ENCODE peak calls at places on chromosome 6, in ten cellular contexts. One of them, this sample, is unnamed.

GRCh38 chr6:62285612-62286469 is at the start of gene KHDRBS2:
- DNase-seq in fibroblast of mammary gland: peak; percentile 0
- DNase-seq in choroid plexus epithelial cell: no peak
- DNase-seq in dorsolateral prefrontal cortex: peak; percentile 96
- DNase-seq in RWPE1: peak; percentile 11
- DNase-seq in type B pancreatic cell: peak; percentile 92
- DNase-seq in IMR-90: no peak
- DNase-seq in AG10803: no peak
- DNase-seq in psoas muscle: peak; percentile 89
- DNase-seq in neural crest cell: peak; percentile 86
- DNase-seq in this sample: no peak

GRCh38 chr6:142323377-142323776 is 21.6 kb downstream of the ADGRG6 start:
- DNase-seq in fibroblast of mammary gland: no peak
- DNase-seq in choroid plexus epithelial cell: peak; percentile 37
- DNase-seq in dorsolateral prefrontal cortex: no peak
- DNase-seq in RWPE1: peak; percentile 33
- DNase-seq in type B pancreatic cell: no peak
- DNase-seq in IMR-90: no peak
- DNase-seq in AG10803: no peak
- DNase-seq in psoas muscle: no peak
- DNase-seq in neural crest cell: no peak
- DNase-seq in this sample: peak; percentile 80

GRCh38 chr6:12017263-12017662 is 5.2 kb downstream of the HIVEP1 start:
- DNase-seq in fibroblast of mammary gland: no peak
- DNase-seq in choroid plexus epithelial cell: no peak
- DNase-seq in dorsolateral prefrontal cortex: no peak
- DNase-seq in RWPE1: no peak
- DNase-seq in type B pancreatic cell: no peak
- DNase-seq in IMR-90: no peak
- DNase-seq in AG10803: no peak
- DNase-seq in psoas muscle: no peak
- DNase-seq in neural crest cell: no peak
- DNase-seq in this sample: no peak

GRCh38 chr6:11989376-11989775 is 22.7 kb upstream of the HIVEP1 start:
- DNase-seq in fibroblast of mammary gland: no peak
- DNase-seq in choroid plexus epithelial cell: peak; percentile 57
- DNase-seq in dorsolateral prefrontal cortex: no peak
- DNase-seq in RWPE1: no peak
- DNase-seq in type B pancreatic cell: no peak
- DNase-seq in IMR-90: no peak
- DNase-seq in AG10803: peak; percentile 59
- DNase-seq in psoas muscle: no peak
- DNase-seq in neural crest cell: no peak
- DNase-seq in this sample: no peak

GRCh38 chr6:150919938-150920337 is 54.4 kb downstream of the MTHFD1L start:
- DNase-seq in fibroblast of mammary gland: no peak
- DNase-seq in choroid plexus epithelial cell: no peak
- DNase-seq in dorsolateral prefrontal cortex: no peak
- DNase-seq in RWPE1: no peak
- DNase-seq in type B pancreatic cell: no peak
- DNase-seq in IMR-90: no peak
- DNase-seq in AG10803: no peak
- DNase-seq in psoas muscle: no peak
- DNase-seq in neural crest cell: no peak
- DNase-seq in this sample: no peak

GRCh38 chr6:41767112-41767946 is 12.4 kb downstream of the FRS3 start:
- DNase-seq in fibroblast of mammary gland: peak; percentile 77
- DNase-seq in choroid plexus epithelial cell: peak; percentile 70
- DNase-seq in dorsolateral prefrontal cortex: no peak
- DNase-seq in RWPE1: peak; percentile 82
- DNase-seq in type B pancreatic cell: no peak
- DNase-seq in IMR-90: peak; percentile 87
- DNase-seq in AG10803: peak; percentile 82
- DNase-seq in psoas muscle: no peak
- DNase-seq in neural crest cell: peak; percentile 16
- DNase-seq in this sample: peak; percentile 86

GRCh38 chr6:156976144-156977088 is 199.2 kb downstream of the ARID1B start:
- DNase-seq in fibroblast of mammary gland: peak; percentile 52
- DNase-seq in choroid plexus epithelial cell: no peak
- DNase-seq in dorsolateral prefrontal cortex: no peak
- DNase-seq in RWPE1: no peak
- DNase-seq in type B pancreatic cell: no peak
- DNase-seq in IMR-90: no peak
- DNase-seq in AG10803: peak; percentile 29
- DNase-seq in psoas muscle: no peak
- DNase-seq in neural crest cell: no peak
- DNase-seq in this sample: no peak

GRCh38 chr6:15879372-15880261 is 216.8 kb upstream of the DTNBP1 start:
- DNase-seq in fibroblast of mammary gland: peak; percentile 71
- DNase-seq in choroid plexus epithelial cell: peak; percentile 64
- DNase-seq in dorsolateral prefrontal cortex: no peak
- DNase-seq in RWPE1: peak; percentile 26
- DNase-seq in type B pancreatic cell: peak; percentile 76
- DNase-seq in IMR-90: peak; percentile 13
- DNase-seq in AG10803: peak; percentile 67
- DNase-seq in psoas muscle: peak; percentile 85
- DNase-seq in neural crest cell: no peak
- DNase-seq in this sample: peak; percentile 47

GRCh38 chr6:89690944-89691324 is 52.4 kb upstream of the LYRM2 start:
- DNase-seq in fibroblast of mammary gland: no peak
- DNase-seq in choroid plexus epithelial cell: no peak
- DNase-seq in dorsolateral prefrontal cortex: no peak
- DNase-seq in RWPE1: no peak
- DNase-seq in type B pancreatic cell: no peak
- DNase-seq in IMR-90: no peak
- DNase-seq in AG10803: no peak
- DNase-seq in psoas muscle: no peak
- DNase-seq in neural crest cell: no peak
- DNase-seq in this sample: no peak

GRCh38 chr6:24856246-24856599 is 57.5 kb upstream of the ARMH2 start:
- DNase-seq in fibroblast of mammary gland: no peak
- DNase-seq in choroid plexus epithelial cell: no peak
- DNase-seq in dorsolateral prefrontal cortex: no peak
- DNase-seq in RWPE1: no peak
- DNase-seq in type B pancreatic cell: no peak
- DNase-seq in IMR-90: no peak
- DNase-seq in AG10803: no peak
- DNase-seq in psoas muscle: no peak
- DNase-seq in neural crest cell: no peak
- DNase-seq in this sample: no peak
- TF ChIP-seq CTCF in fibroblast of mammary gland: no peak
- TF ChIP-seq CTCF in choroid plexus epithelial cell: no peak
- TF ChIP-seq CTCF in dorsolateral prefrontal cortex: no peak
- TF ChIP-seq CTCF in RWPE1: peak; percentile 28
- TF ChIP-seq CTCF in type B pancreatic cell: peak; percentile 14
- TF ChIP-seq CTCF in IMR-90: no peak
- TF ChIP-seq CTCF in AG10803: no peak
- TF ChIP-seq CTCF in psoas muscle: no peak
- TF ChIP-seq CTCF in neural crest cell: no peak
- TF ChIP-seq CTCF in this sample: no peak

DNA sequence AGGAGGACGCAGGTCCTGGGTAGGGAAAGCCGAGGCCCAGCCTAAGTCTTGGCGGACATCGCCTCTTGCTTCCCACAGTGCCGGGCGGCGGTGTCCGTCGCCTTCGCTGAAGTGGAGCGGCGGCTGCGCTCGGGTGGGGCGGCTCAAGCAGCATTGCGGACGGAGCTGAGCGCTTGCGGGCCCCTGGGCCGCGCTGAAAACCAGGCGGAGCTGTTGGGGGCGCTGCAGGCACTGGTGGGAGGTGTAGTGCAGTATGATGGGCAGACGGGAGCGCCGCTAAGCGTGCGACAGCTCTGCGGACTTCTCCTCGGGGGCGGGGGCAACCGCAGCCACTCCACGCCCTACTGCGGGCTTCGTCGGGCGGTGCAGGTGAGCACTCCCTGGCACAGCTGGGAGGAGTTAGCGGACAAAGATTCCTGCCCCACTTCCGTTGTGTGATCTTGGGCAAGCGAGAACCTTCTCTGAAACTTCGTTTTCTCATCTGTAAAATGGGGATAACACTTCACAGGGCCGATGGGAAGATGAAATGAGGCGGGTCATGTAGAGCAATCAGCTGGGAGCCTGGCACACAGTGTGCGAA is 4.3 kb downstream of the PRSS16 start:
- DNase-seq in fibroblast of mammary gland: peak; percentile 64
- DNase-seq in choroid plexus epithelial cell: peak; percentile 79
- DNase-seq in dorsolateral prefrontal cortex: peak; percentile 67
- DNase-seq in RWPE1: peak; percentile 91
- DNase-seq in type B pancreatic cell: peak; percentile 88
- DNase-seq in IMR-90: peak; percentile 38
- DNase-seq in AG10803: peak; percentile 25
- DNase-seq in psoas muscle: peak; percentile 65
- DNase-seq in neural crest cell: peak; percentile 65
- DNase-seq in this sample: peak; percentile 90
- TF ChIP-seq CTCF in fibroblast of mammary gland: peak; percentile 40
- TF ChIP-seq CTCF in choroid plexus epithelial cell: peak; percentile 55
- TF ChIP-seq CTCF in dorsolateral prefrontal cortex: peak; percentile 24
- TF ChIP-seq CTCF in RWPE1: peak; percentile 26
- TF ChIP-seq CTCF in type B pancreatic cell: peak; percentile 60
- TF ChIP-seq CTCF in IMR-90: peak; percentile 23
- TF ChIP-seq CTCF in AG10803: peak; percentile 30
- TF ChIP-seq CTCF in psoas muscle: no peak
- TF ChIP-seq CTCF in neural crest cell: peak; percentile 65
- TF ChIP-seq CTCF in this sample: peak; percentile 57

DNA sequence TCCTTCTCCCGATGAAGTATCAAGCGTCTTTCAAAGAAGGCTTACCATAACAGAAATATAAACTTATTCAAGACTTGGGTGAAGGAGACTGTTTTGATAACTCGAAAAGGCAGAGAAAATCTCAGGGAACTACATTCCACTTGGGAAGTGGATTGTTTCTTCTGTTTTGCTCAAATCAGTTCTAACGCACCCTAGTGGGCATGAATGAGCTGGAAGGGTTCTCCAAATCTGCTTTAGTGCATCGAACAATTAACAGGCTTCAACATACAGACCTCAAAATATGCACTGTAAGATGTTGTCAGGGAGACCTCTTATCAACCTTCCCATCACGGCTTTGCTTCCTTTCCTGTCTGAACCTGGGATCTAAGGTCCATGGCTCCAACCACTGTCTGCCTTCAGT is 392.5 kb downstream of the CD83 start:
- DNase-seq in fibroblast of mammary gland: no peak
- DNase-seq in choroid plexus epithelial cell: no peak
- DNase-seq in dorsolateral prefrontal cortex: no peak
- DNase-seq in RWPE1: no peak
- DNase-seq in type B pancreatic cell: no peak
- DNase-seq in IMR-90: no peak
- DNase-seq in AG10803: no peak
- DNase-seq in psoas muscle: no peak
- DNase-seq in neural crest cell: no peak
- DNase-seq in this sample: no peak
- TF ChIP-seq CTCF in fibroblast of mammary gland: no peak
- TF ChIP-seq CTCF in choroid plexus epithelial cell: peak; percentile 17
- TF ChIP-seq CTCF in dorsolateral prefrontal cortex: no peak
- TF ChIP-seq CTCF in RWPE1: no peak
- TF ChIP-seq CTCF in type B pancreatic cell: no peak
- TF ChIP-seq CTCF in IMR-90: peak; percentile 13
- TF ChIP-seq CTCF in AG10803: no peak
- TF ChIP-seq CTCF in psoas muscle: no peak
- TF ChIP-seq CTCF in neural crest cell: no peak
- TF ChIP-seq CTCF in this sample: no peak

GRCh38 chr6:48472535-48472934 is 361.5 kb upstream of the PTCHD4 start:
- DNase-seq in fibroblast of mammary gland: no peak
- DNase-seq in choroid plexus epithelial cell: peak; percentile 5
- DNase-seq in dorsolateral prefrontal cortex: no peak
- DNase-seq in RWPE1: no peak
- DNase-seq in type B pancreatic cell: no peak
- DNase-seq in IMR-90: no peak
- DNase-seq in AG10803: no peak
- DNase-seq in psoas muscle: no peak
- DNase-seq in neural crest cell: no peak
- DNase-seq in this sample: no peak

GRCh38 chr6:48474764-48475674 is 364.0 kb upstream of the PTCHD4 start:
- DNase-seq in fibroblast of mammary gland: peak; percentile 17
- DNase-seq in choroid plexus epithelial cell: peak; percentile 2
- DNase-seq in dorsolateral prefrontal cortex: no peak
- DNase-seq in RWPE1: peak; percentile 14
- DNase-seq in type B pancreatic cell: no peak
- DNase-seq in IMR-90: no peak
- DNase-seq in AG10803: no peak
- DNase-seq in psoas muscle: no peak
- DNase-seq in neural crest cell: no peak
- DNase-seq in this sample: peak; percentile 5

GRCh38 chr6:48474136-48474535 is 363.1 kb upstream of the PTCHD4 start:
- DNase-seq in fibroblast of mammary gland: no peak
- DNase-seq in choroid plexus epithelial cell: no peak
- DNase-seq in dorsolateral prefrontal cortex: no peak
- DNase-seq in RWPE1: no peak
- DNase-seq in type B pancreatic cell: no peak
- DNase-seq in IMR-90: no peak
- DNase-seq in AG10803: no peak
- DNase-seq in psoas muscle: no peak
- DNase-seq in neural crest cell: no peak
- DNase-seq in this sample: no peak

GRCh38 chr6:48472121-48472520 is 361.1 kb upstream of the PTCHD4 start:
- DNase-seq in fibroblast of mammary gland: no peak
- DNase-seq in choroid plexus epithelial cell: peak; percentile 51
- DNase-seq in dorsolateral prefrontal cortex: no peak
- DNase-seq in RWPE1: no peak
- DNase-seq in type B pancreatic cell: no peak
- DNase-seq in IMR-90: no peak
- DNase-seq in AG10803: no peak
- DNase-seq in psoas muscle: no peak
- DNase-seq in neural crest cell: no peak
- DNase-seq in this sample: no peak

GRCh38 chr6:48476257-48476656 is 365.3 kb upstream of the PTCHD4 start:
- DNase-seq in fibroblast of mammary gland: peak; percentile 61
- DNase-seq in choroid plexus epithelial cell: peak; percentile 76
- DNase-seq in dorsolateral prefrontal cortex: no peak
- DNase-seq in RWPE1: no peak
- DNase-seq in type B pancreatic cell: no peak
- DNase-seq in IMR-90: peak; percentile 30
- DNase-seq in AG10803: no peak
- DNase-seq in psoas muscle: no peak
- DNase-seq in neural crest cell: no peak
- DNase-seq in this sample: peak; percentile 38
- TF ChIP-seq CTCF in fibroblast of mammary gland: peak; percentile 63
- TF ChIP-seq CTCF in choroid plexus epithelial cell: peak; percentile 77
- TF ChIP-seq CTCF in dorsolateral prefrontal cortex: no peak
- TF ChIP-seq CTCF in RWPE1: no peak
- TF ChIP-seq CTCF in type B pancreatic cell: no peak
- TF ChIP-seq CTCF in IMR-90: peak; percentile 57
- TF ChIP-seq CTCF in AG10803: no peak
- TF ChIP-seq CTCF in psoas muscle: no peak
- TF ChIP-seq CTCF in neural crest cell: peak; percentile 25
- TF ChIP-seq CTCF in this sample: peak; percentile 27

DNA sequence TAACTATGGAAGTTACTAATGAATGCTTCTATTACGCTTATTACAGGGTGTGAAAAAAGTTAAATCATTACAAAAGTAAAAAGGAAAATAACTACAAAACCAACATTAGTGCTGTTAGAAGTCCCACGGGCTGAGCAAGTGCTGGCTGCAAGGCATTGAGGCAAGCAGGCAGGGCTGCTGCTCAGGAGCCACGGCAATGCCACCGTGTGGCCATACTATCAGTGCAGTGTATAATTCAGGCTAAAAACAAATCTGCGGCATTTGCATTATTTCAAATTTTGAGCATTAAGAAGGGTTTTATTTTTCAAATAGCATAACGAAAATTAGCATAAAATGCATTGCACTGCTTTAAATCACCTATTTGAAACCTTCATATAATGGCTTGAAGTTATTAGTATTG is 17.1 kb downstream of the IFNGR1 start:
- DNase-seq in fibroblast of mammary gland: no peak
- DNase-seq in choroid plexus epithelial cell: no peak
- DNase-seq in dorsolateral prefrontal cortex: peak; percentile 75
- DNase-seq in RWPE1: no peak
- DNase-seq in type B pancreatic cell: no peak
- DNase-seq in IMR-90: no peak
- DNase-seq in AG10803: no peak
- DNase-seq in psoas muscle: no peak
- DNase-seq in neural crest cell: no peak
- DNase-seq in this sample: no peak
- TF ChIP-seq CTCF in fibroblast of mammary gland: peak; percentile 16
- TF ChIP-seq CTCF in choroid plexus epithelial cell: peak; percentile 57
- TF ChIP-seq CTCF in dorsolateral prefrontal cortex: peak; percentile 66
- TF ChIP-seq CTCF in RWPE1: peak; percentile 41
- TF ChIP-seq CTCF in type B pancreatic cell: peak; percentile 64
- TF ChIP-seq CTCF in IMR-90: no peak
- TF ChIP-seq CTCF in AG10803: peak; percentile 27
- TF ChIP-seq CTCF in psoas muscle: peak; percentile 13
- TF ChIP-seq CTCF in neural crest cell: peak; percentile 54
- TF ChIP-seq CTCF in this sample: no peak

This sample was measured in MCF 10A.